ENCODE peak calls at places on chromosomes 5 and 9, in eight cellular contexts. K is transverse colon, D is NB4, P is breast epithelium, V is heart left ventricle, M is lower leg skin, G is K562, O is uterus. T is an unnamed sample.

GRCh38 chr5:178997191-178997590 is 2.1 kb upstream of the GRM6 start:
- DNase-seq in G (no peak), V (no peak), K (no peak), O (no peak), P (no peak), M (no peak), D (no peak), T (no peak)

GRCh38 chr5:1642621-1643061 is 118.9 kb upstream of the LPCAT1 start:
- DNase-seq in M (no peak), G (no peak), P (peak), D (no peak), K (no peak), O (no peak), V (no peak), T (no peak)

GRCh38 chr5:90293931-90294330 is 115.6 kb downstream of the CETN3 start:
- DNase-seq in G (no peak), M (no peak), O (no peak), P (no peak), V (no peak), K (no peak), D (no peak), T (no peak)

GRCh38 chr9:78213696-78214095 is 22.2 kb upstream of the CEP78 start:
- DNase-seq in M (no peak), V (no peak), G (no peak), P (no peak), O (no peak), K (no peak), D (peak), T (no peak)

GRCh38 chr9:73152953-73153352 is 1.3 kb downstream of the ANXA1 start:
- DNase-seq in V (no peak), M (no peak), P (no peak), G (no peak), K (no peak), O (no peak), D (peak), T (no peak)

GRCh38 chr5:40626834-40627233 is 52.9 kb upstream of the PTGER4 start:
- DNase-seq in O (no peak), K (no peak), D (no peak), P (no peak), V (no peak), G (no peak), M (no peak), T (no peak)

GRCh38 chr5:100479079-100479688 is 56.0 kb upstream of the FAM174A start:
- DNase-seq in O (no peak), M (no peak), G (peak), P (no peak), K (no peak), D (peak), V (no peak), T (peak)

GRCh38 chr9:96611302-96611701 is 8.3 kb downstream of the CDC14B start:
- DNase-seq in V (no peak), D (no peak), M (no peak), O (no peak), G (no peak), K (no peak), P (no peak), T (no peak)

GRCh38 chr9:15430920-15431844 is 8.5 kb downstream of the SNAPC3 start:
- DNase-seq in M (peak), P (no peak), G (no peak), V (no peak), O (no peak), D (peak), K (peak), T (peak)

GRCh38 chr9:121721770-121722169 is 70.3 kb downstream of the DAB2IP start:
- DNase-seq in O (peak), V (peak), P (no peak), G (no peak), M (no peak), K (no peak), D (no peak), T (no peak)

GRCh38 chr5:136011427-136012001 is 17.3 kb upstream of the TGFBI start:
- DNase-seq in G (no peak), O (no peak), D (no peak), P (no peak), K (no peak), M (no peak), V (no peak), T (no peak)

GRCh38 chr5:135462304-135462703 is 10.2 kb upstream of the TIFAB start:
- DNase-seq in V (no peak), O (no peak), P (no peak), K (peak), G (peak), D (peak), M (no peak), T (peak)

GRCh38 chr5:167579701-167580045 is 711.8 kb upstream of the WWC1 start:
- DNase-seq in G (no peak), O (no peak), M (no peak), V (no peak), P (no peak), D (no peak), K (no peak), T (no peak)

GRCh38 chr5:141508808-141509611 is 20.1 kb downstream of the PCDHGC5 start:
- DNase-seq in G (no peak), M (peak), K (peak), P (no peak), D (peak), O (peak), V (peak), T (no peak)

GRCh38 chr9:124190761-124191160 is 67.0 kb upstream of the NEK6 start:
- DNase-seq in G (no peak), D (no peak), K (no peak), P (no peak), M (no peak), V (no peak), O (no peak), T (no peak)

GRCh38 chr5:3811116-3811515 is 215.5 kb downstream of the IRX1 start:
- DNase-seq in M (no peak), D (no peak), P (no peak), O (no peak), V (no peak), K (no peak), G (no peak), T (no peak)

GRCh38 chr5:168659286-168659847 is 80.2 kb upstream of the PANK3 start:
- DNase-seq in V (no peak), D (no peak), G (no peak), M (peak), P (no peak), K (peak), O (no peak), T (no peak)

GRCh38 chr5:142644127-142644526 is 41.8 kb downstream of the FGF1 start:
- DNase-seq in G (no peak), P (no peak), V (no peak), O (no peak), D (no peak), M (no peak), K (no peak), T (no peak)

GRCh38 chr9:131946169-131946568 is 133.5 kb downstream of the MED27 start:
- DNase-seq in P (no peak), G (no peak), V (no peak), D (no peak), K (no peak), O (no peak), M (no peak), T (no peak)

GRCh38 chr5:39164016-39164415 is 55.3 kb downstream of the FYB1 start:
- DNase-seq in O (no peak), M (no peak), D (peak), V (no peak), P (no peak), K (no peak), G (no peak), T (no peak)

GRCh38 chr5:179060116-179061008 is at the start of gene ZNF354C:
- DNase-seq in M (peak), D (no peak), K (peak), V (peak), O (peak), G (peak), P (peak), T (peak)

GRCh38 chr9:107460153-107461023 is 29.2 kb downstream of the KLF4 start:
- DNase-seq in P (no peak), D (no peak), V (no peak), G (no peak), K (no peak), O (no peak), M (no peak), T (no peak)

GRCh38 chr5:124892185-124892848 is 145.9 kb upstream of the ZNF608 start:
- DNase-seq in P (no peak), G (no peak), K (no peak), M (no peak), V (no peak), D (no peak), O (no peak), T (no peak)

GRCh38 chr5:41048986-41049385 is 22.2 kb downstream of the MROH2B start:
- DNase-seq in D (no peak), M (no peak), K (no peak), V (no peak), G (no peak), O (no peak), P (no peak), T (no peak)

GRCh38 chr9:76521906-76522305 is 62.9 kb downstream of the GCNT1 start:
- DNase-seq in D (no peak), K (no peak), V (no peak), P (no peak), G (no peak), M (no peak), O (no peak), T (no peak)

GRCh38 chr5:153520137-153520536 is 29.7 kb downstream of the GRIA1 start:
- DNase-seq in M (no peak), D (no peak), P (no peak), V (no peak), G (no peak), O (no peak), K (no peak), T (no peak)

GRCh38 chr5:72166070-72166979 is 59.0 kb downstream of the MAP1B start:
- DNase-seq in K (no peak), P (peak), V (peak), M (peak), D (no peak), O (peak), G (peak), T (peak)

DNA sequence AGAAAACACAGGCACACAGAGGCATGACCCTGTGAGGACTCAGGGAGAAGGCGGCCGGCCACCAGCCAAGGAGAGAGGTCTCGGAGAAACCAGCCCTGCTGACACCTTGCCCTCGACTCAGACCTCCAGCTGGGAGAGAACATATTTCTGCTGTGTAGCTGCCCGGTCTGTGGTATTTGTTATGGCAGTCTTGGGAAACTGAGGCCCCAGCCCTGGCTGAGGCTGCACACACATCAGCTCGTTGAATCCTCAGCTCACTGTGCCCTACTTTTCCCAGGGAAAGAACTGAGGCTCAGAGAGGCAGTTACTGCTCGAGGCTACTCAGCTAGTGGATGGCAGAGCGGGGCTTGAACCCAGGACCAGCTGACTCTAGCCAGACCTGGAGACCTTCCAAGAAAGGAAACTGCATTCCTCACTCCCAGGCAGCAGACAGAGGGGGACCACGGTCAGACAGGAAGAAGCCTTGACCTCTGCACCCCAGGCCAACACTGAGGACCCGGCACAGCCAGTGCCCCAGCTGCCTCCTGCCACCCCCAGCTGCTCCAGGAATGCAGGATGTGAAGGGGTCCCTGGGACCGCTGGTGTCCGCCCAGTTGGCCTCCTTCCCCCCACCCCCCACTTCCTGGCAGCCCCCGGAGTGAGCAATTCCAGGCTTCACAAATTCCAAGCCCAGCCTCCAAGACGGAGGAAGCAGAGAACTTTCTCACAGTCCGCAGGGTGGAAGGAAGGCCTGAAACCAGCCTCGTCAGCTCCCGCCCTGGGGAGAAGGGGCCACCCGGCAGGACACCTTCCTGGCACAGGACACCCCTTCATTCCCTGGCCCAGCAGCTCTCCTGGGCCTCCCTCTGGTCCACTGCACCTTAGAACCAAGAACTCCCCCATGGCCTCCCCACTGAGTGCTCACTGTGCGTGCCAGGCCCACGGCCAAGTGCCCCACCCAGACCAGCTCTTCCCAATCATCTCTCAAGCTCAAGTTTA is 69.9 kb downstream of the LRSAM1 start:
- DNase-seq in D (no peak), K (no peak), G (no peak), O (no peak), V (peak), P (no peak), M (no peak), T (peak)
- TF ChIP-seq POLR2A in D (no peak), K (no peak), G (no peak), O (no peak), V (no peak), P (no peak), M (no peak), T (no peak)

GRCh38 chr9:127877566-127877998 is at the start of gene AK1:
- DNase-seq in V (peak), K (peak), G (peak), P (peak), D (no peak), M (peak), O (peak), T (peak)
- TF ChIP-seq POLR2A in V (peak), K (peak), G (peak), P (no peak), D (no peak), M (no peak), O (peak), T (peak)

GRCh38 chr9:128116104-128117083 is 11.1 kb downstream of the PTGES2 start:
- DNase-seq in P (no peak), K (peak), D (no peak), G (no peak), O (peak), V (peak), M (peak), T (no peak)

GRCh38 chr9:128118472-128118857 is 9.1 kb downstream of the PTGES2 start:
- DNase-seq in M (no peak), K (peak), G (no peak), D (no peak), V (peak), O (peak), P (no peak), T (peak)

GRCh38 chr9:128118971-128119665 is 8.4 kb downstream of the PTGES2 start:
- DNase-seq in O (peak), M (no peak), K (peak), V (peak), D (no peak), G (no peak), P (no peak), T (peak)

GRCh38 chr9:128120061-128120740 is 7.3 kb downstream of the PTGES2 start:
- DNase-seq in P (no peak), D (no peak), V (peak), M (no peak), K (peak), G (no peak), O (peak), T (peak)

DNA sequence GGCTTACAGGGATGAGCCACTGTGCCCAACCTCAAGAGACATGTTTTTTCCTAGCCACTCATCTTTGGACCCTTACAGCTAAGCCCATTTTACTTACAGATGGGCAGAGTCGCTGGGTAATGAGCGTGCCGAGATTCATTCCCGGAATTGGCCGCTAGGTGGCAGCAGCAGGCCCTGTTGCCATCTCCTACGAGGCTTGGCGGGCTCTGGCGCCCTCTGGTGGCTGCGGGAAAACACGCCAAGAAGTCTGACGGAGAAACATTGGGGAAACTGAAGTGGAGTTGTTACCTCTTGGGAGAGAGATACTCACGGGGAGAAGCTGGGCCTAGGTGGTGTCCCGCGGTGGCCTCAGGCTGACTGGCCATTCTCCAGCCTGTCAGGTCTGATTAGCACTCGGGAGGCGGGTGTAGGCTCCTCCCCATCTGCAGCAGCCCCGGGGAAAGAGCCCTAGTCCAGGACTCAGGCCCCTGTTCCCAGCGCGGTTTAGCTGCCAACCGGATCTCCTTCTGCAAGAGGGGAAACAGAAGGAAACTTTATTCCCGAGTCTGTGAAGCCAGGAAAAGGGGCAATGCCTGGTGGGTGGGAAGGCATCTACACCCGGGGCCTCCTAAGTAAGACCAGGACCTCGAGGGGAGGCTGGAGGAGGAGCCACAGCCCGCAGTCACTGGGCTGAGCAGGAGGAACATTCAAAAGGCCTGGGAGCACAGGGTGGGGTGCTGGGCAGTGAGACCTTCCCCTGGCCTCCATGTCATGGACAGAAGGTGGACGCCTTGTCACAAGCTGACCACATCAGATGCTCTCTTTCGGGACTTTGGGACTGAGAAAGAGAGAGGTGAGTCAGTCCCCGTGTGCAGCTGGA is 9.7 kb downstream of the PTGES2 start:
- DNase-seq in K (peak), G (peak), P (peak), D (peak), M (peak), V (peak), O (peak), T (peak)
- TF ChIP-seq POLR2A in K (no peak), G (no peak), P (no peak), D (no peak), M (no peak), V (peak), O (peak), T (no peak)

DNA sequence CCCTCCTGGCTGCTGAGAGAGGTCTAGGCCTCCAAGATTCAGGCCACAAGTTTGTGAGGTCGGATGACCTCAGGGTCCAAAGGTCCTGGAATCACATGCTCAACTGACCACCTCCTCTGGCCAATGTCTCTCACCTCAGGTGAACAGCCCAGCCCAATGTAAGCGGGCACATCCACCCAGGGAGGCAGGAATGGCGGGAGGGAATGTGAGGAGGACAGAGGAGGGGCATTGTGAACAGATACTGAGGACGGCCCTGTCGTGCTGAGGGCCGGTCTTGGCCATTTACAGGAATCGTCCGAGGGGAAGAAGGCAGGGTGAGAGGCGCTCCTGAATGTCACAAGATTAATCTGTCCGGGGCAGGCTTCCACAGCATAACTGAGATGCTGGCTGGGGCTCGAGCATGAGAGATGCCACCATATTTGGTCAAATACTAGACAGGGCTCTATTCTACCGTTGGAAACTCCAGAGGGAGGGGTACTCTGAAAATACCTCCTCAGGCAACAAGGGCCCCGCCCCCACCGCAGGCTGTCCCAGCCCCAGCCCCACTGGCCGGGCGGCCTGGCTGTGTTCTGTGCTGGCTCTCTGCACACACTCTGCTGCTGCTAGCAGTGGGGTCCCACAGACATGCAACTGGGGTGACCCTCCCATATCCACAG is 1.5 kb upstream of the IL17B start:
- DNase-seq in V (no peak), P (no peak), G (no peak), K (peak), M (no peak), O (peak), D (no peak), T (no peak)
- TF ChIP-seq POLR2A in V (no peak), P (no peak), G (no peak), K (peak), M (no peak), O (peak), D (no peak), T (no peak)

GRCh38 chr9:127124091-127124490 is 1.7 kb upstream of the ANGPTL2 start:
- DNase-seq in V (no peak), P (peak), O (no peak), G (no peak), M (no peak), D (no peak), K (no peak), T (no peak)

GRCh38 chr9:127121628-127122175 is 733 bp downstream of the ANGPTL2 start:
- DNase-seq in V (no peak), O (no peak), K (no peak), D (no peak), M (peak), P (no peak), G (no peak), T (no peak)

GRCh38 chr9:127124792-127125191 is 2.4 kb upstream of the ANGPTL2 start:
- DNase-seq in P (peak), G (no peak), M (no peak), V (no peak), K (no peak), D (no peak), O (no peak), T (no peak)

GRCh38 chr9:127123239-127123935 is 952 bp upstream of the ANGPTL2 start:
- DNase-seq in K (no peak), O (peak), D (no peak), G (no peak), M (peak), V (no peak), P (peak), T (peak)

DNA sequence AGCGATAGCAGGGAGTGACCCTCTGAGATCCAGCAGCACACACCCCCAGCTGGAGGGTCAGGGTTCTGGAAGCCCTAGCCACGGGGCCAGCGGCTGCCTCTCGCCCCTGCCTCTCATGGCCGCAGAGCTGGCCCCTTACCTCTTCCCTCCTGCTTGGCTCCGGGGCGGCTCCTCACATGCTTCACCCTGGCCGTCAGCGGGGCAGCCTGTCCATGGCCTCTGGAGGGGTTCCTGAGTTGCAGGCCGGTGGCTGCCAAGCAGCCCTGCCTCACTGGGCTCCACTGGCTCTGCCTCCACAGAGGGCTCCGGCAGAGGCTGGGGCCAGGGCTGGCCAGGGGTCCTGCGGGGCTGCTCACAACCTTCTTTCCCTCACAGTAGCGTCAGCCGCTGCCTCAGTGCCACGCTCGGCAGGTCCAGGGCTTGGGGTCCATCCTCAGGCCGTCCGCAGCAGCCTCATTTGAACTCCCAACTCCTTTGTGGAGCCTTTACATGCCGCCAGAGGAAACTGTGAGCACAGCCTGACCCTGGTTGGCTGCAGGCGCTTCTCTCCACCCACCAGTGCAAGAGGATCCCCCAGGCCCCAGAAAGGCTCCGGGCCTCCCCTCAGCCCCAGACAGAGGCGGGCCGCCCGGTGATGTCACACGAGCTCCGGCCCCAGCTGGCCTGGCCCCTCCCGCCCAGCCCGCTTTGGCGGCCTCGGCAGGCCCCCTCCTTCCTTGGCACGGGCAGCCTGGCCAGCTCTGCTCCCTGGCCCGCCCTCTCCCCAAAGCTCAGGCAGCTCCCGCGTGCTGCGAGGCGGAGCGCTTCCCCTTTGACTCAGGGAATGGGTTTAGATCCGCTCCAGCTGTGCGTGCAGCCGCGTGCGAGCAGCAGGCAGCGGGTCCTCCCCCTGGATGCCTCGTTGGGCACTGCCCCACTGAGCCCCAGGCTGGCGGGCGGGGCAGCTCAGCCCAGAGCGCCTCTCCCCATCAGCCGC is at the start of gene ANGPTL2:
- DNase-seq in G (no peak), M (peak), K (peak), P (peak), O (peak), V (peak), D (peak), T (peak)
- TF ChIP-seq POLR2A in G (no peak), M (no peak), K (peak), P (peak), O (peak), V (peak), D (no peak), T (peak)

T was measured in body of pancreas.